ENCODE peak calls at places on chromosomes 13 and 19, in seven cellular contexts. One of them, this sample, is unnamed.

GRCh38 chr19:12806242-12807131 is at the start of gene RNASEH2A:
- DNase-seq in fibroblast of mammary gland: peak
- DNase-seq in nephron progenitor cell: peak
- DNase-seq in MM.1S: peak
- DNase-seq in fibroblast of pulmonary artery: peak
- DNase-seq in uterus: peak
- DNase-seq in tibial nerve: peak
- DNase-seq in this sample: peak

GRCh38 chr13:35984776-35985453 is 146.3 kb downstream of the DCLK1 start:
- DNase-seq in nephron progenitor cell: peak
- DNase-seq in fibroblast of pulmonary artery: no peak
- DNase-seq in uterus: no peak
- DNase-seq in fibroblast of mammary gland: no peak
- DNase-seq in MM.1S: no peak
- DNase-seq in tibial nerve: no peak
- DNase-seq in this sample: no peak

GRCh38 chr19:12544401-12544876 is 6.8 kb downstream of the ZNF564 start:
- DNase-seq in uterus: no peak
- DNase-seq in tibial nerve: no peak
- DNase-seq in fibroblast of pulmonary artery: peak
- DNase-seq in MM.1S: no peak
- DNase-seq in fibroblast of mammary gland: peak
- DNase-seq in nephron progenitor cell: no peak
- DNase-seq in this sample: peak

GRCh38 chr13:52786747-52787146 is 47.1 kb upstream of the CNMD start:
- DNase-seq in nephron progenitor cell: no peak
- DNase-seq in fibroblast of pulmonary artery: no peak
- DNase-seq in fibroblast of mammary gland: no peak
- DNase-seq in uterus: no peak
- DNase-seq in MM.1S: no peak
- DNase-seq in tibial nerve: no peak
- DNase-seq in this sample: no peak

GRCh38 chr13:30341815-30342570 is 34.6 kb upstream of the KATNAL1 start:
- DNase-seq in uterus: peak
- DNase-seq in MM.1S: no peak
- DNase-seq in fibroblast of mammary gland: peak
- DNase-seq in tibial nerve: peak
- DNase-seq in fibroblast of pulmonary artery: peak
- DNase-seq in nephron progenitor cell: no peak
- DNase-seq in this sample: peak

GRCh38 chr19:35449347-35450043 is 1.4 kb downstream of the FFAR2 start:
- DNase-seq in nephron progenitor cell: no peak
- DNase-seq in uterus: no peak
- DNase-seq in tibial nerve: no peak
- DNase-seq in fibroblast of mammary gland: no peak
- DNase-seq in MM.1S: no peak
- DNase-seq in fibroblast of pulmonary artery: no peak
- DNase-seq in this sample: no peak

GRCh38 chr19:29683009-29683408 is 17.7 kb downstream of the PLEKHF1 start:
- DNase-seq in fibroblast of pulmonary artery: peak
- DNase-seq in fibroblast of mammary gland: peak
- DNase-seq in tibial nerve: no peak
- DNase-seq in MM.1S: no peak
- DNase-seq in nephron progenitor cell: no peak
- DNase-seq in uterus: no peak
- DNase-seq in this sample: peak

GRCh38 chr13:45015300-45015699 is 26.0 kb downstream of the GPALPP1 start:
- DNase-seq in uterus: no peak
- DNase-seq in nephron progenitor cell: no peak
- DNase-seq in fibroblast of mammary gland: peak
- DNase-seq in tibial nerve: no peak
- DNase-seq in fibroblast of pulmonary artery: peak
- DNase-seq in MM.1S: no peak
- DNase-seq in this sample: no peak

GRCh38 chr19:49932731-49933131 is 3.4 kb upstream of the NUP62 start:
- DNase-seq in fibroblast of pulmonary artery: no peak
- DNase-seq in tibial nerve: no peak
- DNase-seq in fibroblast of mammary gland: no peak
- DNase-seq in nephron progenitor cell: no peak
- DNase-seq in uterus: no peak
- DNase-seq in MM.1S: no peak
- DNase-seq in this sample: no peak

GRCh38 chr13:20064128-20064527 is 96.7 kb downstream of the GJA3 start:
- DNase-seq in fibroblast of pulmonary artery: peak
- DNase-seq in fibroblast of mammary gland: peak
- DNase-seq in uterus: no peak
- DNase-seq in MM.1S: no peak
- DNase-seq in nephron progenitor cell: no peak
- DNase-seq in tibial nerve: no peak
- DNase-seq in this sample: peak

GRCh38 chr13:92260363-92260762 is 861.9 kb downstream of the GPC5 start:
- DNase-seq in tibial nerve: no peak
- DNase-seq in MM.1S: no peak
- DNase-seq in nephron progenitor cell: peak
- DNase-seq in uterus: no peak
- DNase-seq in fibroblast of mammary gland: no peak
- DNase-seq in fibroblast of pulmonary artery: no peak
- DNase-seq in this sample: no peak

GRCh38 chr13:100269837-100270236 is 180.9 kb downstream of the PCCA start:
- DNase-seq in fibroblast of mammary gland: peak
- DNase-seq in fibroblast of pulmonary artery: peak
- DNase-seq in nephron progenitor cell: no peak
- DNase-seq in MM.1S: no peak
- DNase-seq in tibial nerve: peak
- DNase-seq in uterus: peak
- DNase-seq in this sample: peak

GRCh38 chr19:31270897-31271568 is 78.2 kb downstream of the TSHZ3 start:
- DNase-seq in uterus: peak
- DNase-seq in nephron progenitor cell: peak
- DNase-seq in fibroblast of mammary gland: peak
- DNase-seq in fibroblast of pulmonary artery: peak
- DNase-seq in MM.1S: no peak
- DNase-seq in tibial nerve: no peak
- DNase-seq in this sample: peak

GRCh38 chr19:31317098-31317497 is 32.1 kb downstream of the TSHZ3 start:
- DNase-seq in tibial nerve: no peak
- DNase-seq in nephron progenitor cell: no peak
- DNase-seq in uterus: no peak
- DNase-seq in fibroblast of pulmonary artery: no peak
- DNase-seq in MM.1S: no peak
- DNase-seq in fibroblast of mammary gland: no peak
- DNase-seq in this sample: no peak

GRCh38 chr13:75760182-75760981 is 124.3 kb downstream of the LMO7 start:
- DNase-seq in nephron progenitor cell: no peak
- DNase-seq in fibroblast of pulmonary artery: no peak
- DNase-seq in tibial nerve: no peak
- DNase-seq in fibroblast of mammary gland: peak
- DNase-seq in MM.1S: no peak
- DNase-seq in uterus: no peak
- DNase-seq in this sample: no peak

GRCh38 chr13:81320516-81320915 is 979.6 kb upstream of the SPRY2 start:
- DNase-seq in tibial nerve: no peak
- DNase-seq in MM.1S: no peak
- DNase-seq in fibroblast of mammary gland: no peak
- DNase-seq in fibroblast of pulmonary artery: no peak
- DNase-seq in uterus: no peak
- DNase-seq in nephron progenitor cell: no peak
- DNase-seq in this sample: no peak

DNA sequence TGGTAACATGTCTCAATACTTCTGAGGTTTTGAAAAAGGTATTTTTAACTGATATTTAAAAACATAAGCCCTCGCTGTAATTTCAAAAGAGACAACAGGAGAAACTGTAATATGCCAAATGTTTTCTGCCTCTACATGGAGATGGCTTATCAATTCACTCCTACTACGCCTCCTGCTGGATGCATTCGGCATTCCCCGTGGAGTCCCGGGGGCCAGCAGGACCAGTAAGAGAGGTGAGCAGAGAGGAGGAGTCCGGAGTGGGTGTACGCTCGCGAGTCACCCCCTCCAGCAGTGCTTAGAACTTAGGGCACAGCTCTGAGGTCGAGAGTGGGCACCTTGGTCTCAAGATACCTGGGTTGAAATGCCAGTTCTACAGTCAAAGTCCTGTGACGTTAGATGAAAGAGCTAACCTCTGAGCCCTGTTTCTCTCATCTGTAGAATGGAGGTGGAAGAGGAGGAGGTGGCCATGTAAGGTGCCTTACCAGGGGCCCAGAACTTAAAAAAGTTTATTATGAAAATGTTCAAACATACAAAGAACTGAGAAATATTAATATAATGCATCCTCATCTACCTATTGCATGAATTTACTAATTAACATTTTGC is 110.2 kb downstream of the STK24 start:
- DNase-seq in tibial nerve: peak
- DNase-seq in fibroblast of pulmonary artery: peak
- DNase-seq in nephron progenitor cell: peak
- DNase-seq in fibroblast of mammary gland: peak
- DNase-seq in uterus: no peak
- DNase-seq in MM.1S: no peak
- DNase-seq in this sample: peak
- TF ChIP-seq CTCF in tibial nerve: peak
- TF ChIP-seq CTCF in fibroblast of pulmonary artery: peak
- TF ChIP-seq CTCF in nephron progenitor cell: peak
- TF ChIP-seq CTCF in fibroblast of mammary gland: peak
- TF ChIP-seq CTCF in uterus: peak
- TF ChIP-seq CTCF in MM.1S: peak
- TF ChIP-seq CTCF in this sample: peak

DNA sequence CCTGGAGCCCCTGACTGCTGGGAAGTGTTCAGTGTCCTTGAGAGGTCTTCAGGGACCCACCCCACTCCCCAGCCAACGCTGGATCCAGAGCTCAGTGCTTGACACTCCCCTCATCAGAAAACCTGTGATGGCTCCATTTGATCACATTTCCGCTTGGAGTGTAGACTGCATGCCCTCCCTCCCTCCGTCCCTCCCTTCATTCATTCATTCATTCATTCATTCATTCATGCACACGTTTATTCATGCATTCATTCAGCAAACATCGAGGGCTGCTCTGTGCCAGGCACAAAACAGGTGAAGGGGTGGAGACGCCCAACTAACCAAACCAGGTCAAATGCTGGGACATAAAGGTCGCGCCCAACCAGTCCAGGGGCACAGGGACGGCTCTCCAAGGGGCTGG is 13.7 kb downstream of the PGLS start:
- DNase-seq in fibroblast of pulmonary artery: no peak
- DNase-seq in fibroblast of mammary gland: no peak
- DNase-seq in MM.1S: no peak
- DNase-seq in uterus: no peak
- DNase-seq in tibial nerve: no peak
- DNase-seq in nephron progenitor cell: no peak
- DNase-seq in this sample: no peak
- TF ChIP-seq CTCF in fibroblast of pulmonary artery: no peak
- TF ChIP-seq CTCF in fibroblast of mammary gland: no peak
- TF ChIP-seq CTCF in MM.1S: no peak
- TF ChIP-seq CTCF in uterus: no peak
- TF ChIP-seq CTCF in tibial nerve: no peak
- TF ChIP-seq CTCF in nephron progenitor cell: no peak
- TF ChIP-seq CTCF in this sample: no peak

GRCh38 chr19:45581576-45581975 is 3.0 kb downstream of the OPA3 start:
- DNase-seq in uterus: no peak
- DNase-seq in fibroblast of pulmonary artery: no peak
- DNase-seq in nephron progenitor cell: no peak
- DNase-seq in tibial nerve: no peak
- DNase-seq in fibroblast of mammary gland: no peak
- DNase-seq in MM.1S: no peak
- DNase-seq in this sample: no peak

GRCh38 chr19:45585158-45585577 is 566 bp upstream of the OPA3 start:
- DNase-seq in fibroblast of pulmonary artery: no peak
- DNase-seq in nephron progenitor cell: no peak
- DNase-seq in tibial nerve: no peak
- DNase-seq in fibroblast of mammary gland: no peak
- DNase-seq in MM.1S: no peak
- DNase-seq in uterus: no peak
- DNase-seq in this sample: no peak

GRCh38 chr19:45589768-45590167 is 5.2 kb upstream of the OPA3 start:
- DNase-seq in fibroblast of pulmonary artery: no peak
- DNase-seq in MM.1S: no peak
- DNase-seq in uterus: no peak
- DNase-seq in fibroblast of mammary gland: no peak
- DNase-seq in nephron progenitor cell: no peak
- DNase-seq in tibial nerve: no peak
- DNase-seq in this sample: no peak

GRCh38 chr19:45587873-45588272 is 3.3 kb upstream of the OPA3 start:
- DNase-seq in tibial nerve: no peak
- DNase-seq in uterus: no peak
- DNase-seq in fibroblast of mammary gland: peak
- DNase-seq in fibroblast of pulmonary artery: no peak
- DNase-seq in MM.1S: no peak
- DNase-seq in nephron progenitor cell: no peak
- DNase-seq in this sample: no peak

DNA sequence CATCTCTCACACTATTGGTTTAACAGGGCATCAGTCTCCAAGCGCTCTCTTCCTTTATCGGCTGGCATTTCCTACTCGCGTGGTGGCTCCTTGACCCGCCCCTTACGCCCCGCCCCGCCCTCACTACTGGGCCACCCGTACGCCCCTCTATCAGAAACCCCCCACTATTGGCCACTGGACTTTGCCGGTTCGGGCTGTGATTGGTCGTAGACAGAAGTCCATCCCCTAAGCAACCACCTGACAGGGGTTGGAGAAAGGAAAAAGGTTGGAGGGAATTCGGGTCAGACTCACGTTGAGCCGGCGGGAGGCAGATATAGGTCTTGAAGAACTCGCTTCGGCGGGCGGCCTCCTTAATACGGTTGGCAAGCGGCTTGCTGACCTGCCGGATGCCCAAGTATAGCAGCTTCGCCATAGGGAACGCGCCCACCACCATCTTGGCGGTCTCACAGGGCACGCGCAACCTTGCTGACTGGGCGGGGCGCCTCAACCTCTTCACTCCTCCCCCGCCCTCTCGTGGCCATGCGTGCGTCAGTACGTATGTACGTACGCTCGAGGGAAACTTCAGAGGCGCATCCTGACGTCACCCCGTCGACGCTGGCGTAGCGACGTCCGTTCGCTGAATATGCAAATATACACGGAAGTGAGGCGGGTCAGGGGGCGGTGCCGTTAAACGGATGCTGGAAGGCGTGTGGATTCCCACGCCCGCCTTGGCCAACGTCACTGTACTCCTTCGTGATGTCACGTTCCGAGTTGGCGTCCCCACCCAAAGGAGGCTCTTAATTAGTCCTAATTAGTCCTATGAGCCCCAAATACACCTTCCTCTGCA is at the start of gene OPA3:
- DNase-seq in fibroblast of pulmonary artery: peak
- DNase-seq in MM.1S: peak
- DNase-seq in tibial nerve: peak
- DNase-seq in uterus: peak
- DNase-seq in fibroblast of mammary gland: peak
- DNase-seq in nephron progenitor cell: peak
- DNase-seq in this sample: peak
- TF ChIP-seq CTCF in fibroblast of pulmonary artery: no peak
- TF ChIP-seq CTCF in MM.1S: no peak
- TF ChIP-seq CTCF in tibial nerve: no peak
- TF ChIP-seq CTCF in uterus: no peak
- TF ChIP-seq CTCF in fibroblast of mammary gland: no peak
- TF ChIP-seq CTCF in nephron progenitor cell: peak
- TF ChIP-seq CTCF in this sample: no peak

DNA sequence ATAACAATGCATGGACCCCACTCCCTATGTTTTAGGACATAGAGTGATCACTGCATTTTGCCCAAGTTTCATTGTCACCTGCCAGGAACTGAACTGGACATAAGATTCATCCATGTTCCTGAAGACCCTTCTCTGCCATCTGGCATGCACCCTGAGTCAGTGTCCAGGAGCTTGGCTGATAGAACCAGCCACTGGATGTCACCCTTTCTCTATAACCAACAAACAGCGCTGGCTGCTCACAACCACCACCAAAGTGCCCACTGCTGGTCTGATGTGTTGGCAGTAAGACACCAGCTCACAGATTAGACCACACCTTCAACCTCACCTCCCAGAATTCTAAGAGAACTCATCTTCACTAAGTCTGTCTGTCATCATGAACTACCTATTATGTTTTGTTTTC is 333.4 kb downstream of the ITGBL1 start:
- DNase-seq in nephron progenitor cell: peak
- DNase-seq in uterus: no peak
- DNase-seq in tibial nerve: no peak
- DNase-seq in MM.1S: peak
- DNase-seq in fibroblast of mammary gland: peak
- DNase-seq in fibroblast of pulmonary artery: peak
- DNase-seq in this sample: peak
- TF ChIP-seq CTCF in nephron progenitor cell: peak
- TF ChIP-seq CTCF in uterus: no peak
- TF ChIP-seq CTCF in tibial nerve: no peak
- TF ChIP-seq CTCF in MM.1S: peak
- TF ChIP-seq CTCF in fibroblast of mammary gland: no peak
- TF ChIP-seq CTCF in fibroblast of pulmonary artery: no peak
- TF ChIP-seq CTCF in this sample: peak

This sample was measured in brain microvascular endothelial cell.